ENCODE peak calls at places on chromosomes 3 and 15, in six cellular contexts. P, A, S, U, E and G are unnamed samples.

GRCh38 chr3:151983538-151983937 is 110.1 kb downstream of the SUCNR1 start:
- DNase-seq in S (no peak), E (no peak), A (no peak), U (no peak), P (no peak), G (no peak)

GRCh38 chr3:147360936-147361670 is 45.2 kb downstream of the ZIC4 start:
- DNase-seq in S (no peak), U (no peak), P (no peak), E (no peak), A (no peak), G (no peak)

GRCh38 chr3:99410789-99411311 is 227.5 kb upstream of the COL8A1 start:
- DNase-seq in A (no peak), E (peak; percentile 48), U (no peak), P (no peak), S (no peak), G (peak; percentile 93)

GRCh38 chr15:90200534-90201139 is 493 bp upstream of the SEMA4B start:
- DNase-seq in P (no peak), S (no peak), E (no peak), U (no peak), A (no peak), G (no peak)

GRCh38 chr3:39262842-39263241 is 17.0 kb downstream of the CX3CR1 start:
- DNase-seq in P (no peak), E (no peak), S (no peak), A (no peak), U (no peak), G (no peak)

GRCh38 chr3:105970283-105970682 is 101.5 kb upstream of the CBLB start:
- DNase-seq in A (no peak), S (peak; percentile 73), P (no peak), E (no peak), U (peak; percentile 17), G (no peak)

GRCh38 chr3:58996730-58997129 is 53.1 kb downstream of the CFAP20DC start:
- DNase-seq in E (no peak), A (no peak), U (no peak), S (no peak), P (no peak), G (no peak)

GRCh38 chr3:38458796-38459498 is 5.3 kb downstream of the ACVR2B start:
- DNase-seq in A (no peak), E (no peak), S (no peak), U (no peak), P (no peak), G (no peak)

GRCh38 chr15:83290236-83290635 is 5.8 kb upstream of the BNC1 start:
- DNase-seq in E (no peak), P (no peak), S (no peak), A (peak; percentile 16), U (no peak), G (no peak)

GRCh38 chr15:70778258-70779076 is 15.1 kb upstream of the UACA start:
- DNase-seq in U (peak; percentile 73), A (no peak), S (no peak), E (no peak), P (no peak), G (peak; percentile 45)

GRCh38 chr3:187967982-187968381 is 186.0 kb upstream of the LPP start:
- DNase-seq in E (no peak), A (no peak), U (no peak), S (no peak), P (no peak), G (no peak)

GRCh38 chr3:196134691-196135090 is 52.8 kb upstream of the TFRC start:
- DNase-seq in P (no peak), E (no peak), S (no peak), A (no peak), U (no peak), G (peak; percentile 29)

GRCh38 chr3:50390523-50391177 is 31.3 kb upstream of the TMEM115 start:
- DNase-seq in U (no peak), P (no peak), S (no peak), A (peak; percentile 28), E (no peak), G (peak; percentile 40)

GRCh38 chr3:72317491-72317890 is 530.8 kb downstream of the SHQ1 start:
- DNase-seq in A (no peak), P (no peak), E (no peak), S (no peak), U (no peak), G (peak; percentile 53)

GRCh38 chr3:155034786-155035185 is 45.3 kb upstream of the MME start:
- DNase-seq in E (no peak), S (no peak), A (no peak), U (no peak), P (no peak), G (peak; percentile 9)

GRCh38 chr3:177932750-177933660 is 603.2 kb upstream of the KCNMB2 start:
- DNase-seq in A (no peak), P (no peak), S (peak; percentile 21), U (no peak), E (no peak), G (peak; percentile 95)

GRCh38 chr3:12467746-12468145 is 16.5 kb upstream of the TSEN2 start:
- DNase-seq in U (no peak), S (no peak), E (no peak), A (no peak), P (no peak), G (no peak)

GRCh38 chr3:97872209-97873042 is 50.6 kb downstream of the CRYBG3 start:
- DNase-seq in S (no peak), P (no peak), U (no peak), A (no peak), E (no peak), G (peak; percentile 86)

GRCh38 chr3:134326760-134327593 is 47.3 kb downstream of the AMOTL2 start:
- DNase-seq in S (peak; percentile 84), U (peak; percentile 94), A (no peak), E (no peak), P (peak; percentile 90), G (peak; percentile 60)

GRCh38 chr15:80323285-80323684 is 71.3 kb upstream of the CTXND1 start:
- DNase-seq in S (no peak), A (no peak), E (no peak), U (no peak), P (no peak), G (no peak)
- TF ChIP-seq CTCF in S (no peak), A (peak; percentile 9), E (no peak), U (peak; percentile 15), P (no peak), G (no peak)

DNA sequence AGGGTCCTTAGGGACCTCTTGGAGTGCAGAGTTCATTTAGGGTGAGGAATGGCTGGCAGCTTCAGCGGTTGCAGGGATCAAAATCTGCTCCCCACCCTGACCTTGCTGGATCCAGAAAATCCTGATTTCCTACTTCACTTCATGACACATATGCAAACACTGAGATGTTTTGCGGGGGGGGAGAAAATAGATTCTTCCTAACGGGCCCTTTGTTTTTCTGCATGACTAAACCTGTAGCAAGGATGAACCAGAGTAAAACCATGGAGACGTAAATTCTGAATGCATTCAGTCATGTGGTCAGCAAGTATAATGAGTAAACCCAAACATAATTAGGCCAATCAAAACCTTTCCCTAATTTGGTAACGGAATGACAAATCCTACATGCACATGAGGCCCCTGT is 20.0 kb upstream of the RBP1 start:
- DNase-seq in E (no peak), U (no peak), S (no peak), A (no peak), P (no peak), G (no peak)
- TF ChIP-seq MYC in E (no peak), U (no peak), S (no peak), A (no peak), P (no peak), G (no peak)

DNA sequence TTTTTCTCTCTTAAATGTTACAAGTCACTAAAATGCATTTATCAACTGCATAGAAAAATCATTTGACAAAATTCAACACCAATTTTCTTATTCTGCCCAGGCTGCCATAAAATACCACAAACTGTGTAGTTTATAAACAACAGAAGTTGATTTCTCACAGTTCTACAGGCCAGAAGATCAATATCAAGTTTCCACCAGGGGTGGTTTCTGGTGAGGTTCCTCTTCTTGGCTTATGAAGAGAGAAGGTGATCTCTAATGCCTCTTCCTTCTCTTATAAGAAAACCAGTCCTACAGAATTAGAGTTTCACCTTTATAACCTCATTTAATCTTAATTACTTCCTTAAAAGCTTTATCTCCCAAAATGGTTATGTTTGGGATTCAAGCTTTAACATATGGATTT is 10.9 kb upstream of the CD200R1L start:
- DNase-seq in S (peak; percentile 57), A (no peak), U (no peak), E (no peak), P (no peak), G (no peak)
- H3K4me3 ChIP-seq in S (no peak overlapping the region), A (no peak overlapping the region), U (no peak overlapping the region), E (no peak overlapping the region), P (no peak overlapping the region), G (no peak overlapping the region)

DNA sequence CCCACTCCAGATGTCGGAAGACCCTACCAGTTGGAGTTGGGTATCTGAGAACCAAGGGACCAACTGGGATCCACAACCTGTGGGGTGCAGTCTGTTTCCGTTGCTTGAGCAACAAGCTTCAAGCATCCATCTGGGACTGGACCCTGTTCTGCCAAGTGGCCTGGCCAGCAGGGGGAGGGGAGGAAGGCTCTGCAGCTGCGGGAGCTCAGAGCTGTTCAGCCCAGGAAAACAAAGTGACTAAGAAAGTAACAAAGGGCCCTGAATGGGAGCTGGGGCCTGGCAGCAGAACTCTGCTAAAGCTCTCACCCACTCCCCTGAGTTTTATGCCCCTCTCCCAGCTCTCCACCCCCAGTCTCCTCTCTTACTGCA is 2.7 kb downstream of the TYRO3 start:
- DNase-seq in A (no peak), S (no peak), P (no peak), E (no peak), U (no peak), G (peak; percentile 19)
- TF ChIP-seq CTCF in A (no peak), S (no peak), P (peak; percentile 63), E (no peak), U (no peak), G (no peak)

DNA sequence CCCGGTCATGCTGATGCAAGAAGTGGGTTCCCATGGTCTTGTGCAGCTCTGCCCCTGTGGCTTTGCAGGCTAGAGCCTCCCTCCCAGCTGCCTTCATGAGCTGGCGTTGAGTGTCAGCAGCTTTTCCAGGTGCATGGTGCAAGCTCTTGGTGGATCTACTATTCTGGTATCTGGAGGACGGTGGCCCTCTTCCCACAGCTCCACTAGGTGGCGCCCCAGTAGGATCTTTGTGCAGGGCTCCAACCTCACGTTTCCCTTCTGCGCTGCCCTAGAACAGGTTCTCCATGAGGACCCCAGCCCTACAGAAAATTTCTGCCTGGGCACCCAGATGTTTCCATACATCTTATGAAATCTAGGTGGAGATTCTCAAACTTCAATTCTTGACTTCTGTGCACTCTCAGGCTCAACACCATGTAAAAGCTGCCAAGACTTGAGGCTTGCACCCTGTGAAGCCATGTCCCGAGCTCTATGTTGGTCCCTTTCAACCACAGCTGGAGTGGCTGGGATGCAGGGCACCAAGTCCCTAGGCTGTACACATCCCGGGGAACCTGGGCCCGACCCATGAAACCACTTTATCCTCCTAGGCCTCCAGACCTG is 238.4 kb upstream of the MDFIC2 start:
- DNase-seq in U (peak; percentile 47), E (no peak), S (peak; percentile 63), A (no peak), P (peak; percentile 42), G (peak; percentile 75)
- TF ChIP-seq MYC in U (no peak), E (no peak), S (no peak), A (no peak), P (no peak), G (no peak)

DNA sequence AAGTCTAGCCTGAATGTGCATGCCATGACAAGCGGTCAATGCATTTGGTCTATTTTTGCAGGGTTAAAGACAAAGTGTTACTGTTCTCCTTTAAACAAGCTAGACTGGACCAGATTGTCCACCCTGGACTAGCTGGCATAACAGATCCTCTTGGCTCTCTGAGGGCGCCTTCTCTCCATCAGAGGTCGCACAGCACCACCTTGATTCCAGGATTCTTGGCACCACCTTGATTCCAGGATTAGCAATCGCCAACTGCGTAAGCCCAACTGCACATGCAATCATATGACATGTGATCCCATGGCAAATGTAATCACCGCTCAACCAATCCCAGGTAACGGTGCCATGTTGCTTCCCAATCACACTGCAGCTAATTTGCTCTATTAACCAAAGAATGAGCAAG is 98.6 kb downstream of the OXNAD1 start:
- DNase-seq in P (no peak), E (no peak), U (no peak), S (no peak), A (no peak), G (no peak)
- H3K4me3 ChIP-seq in P (no peak overlapping the region), E (no peak overlapping the region), U (no peak overlapping the region), S (no peak overlapping the region), A (no peak overlapping the region), G (no peak overlapping the region)